ENCODE peak calls at places on chromosomes 6 and 20, in seven cellular contexts. One of them, this sample, is unnamed.

GRCh38 chr6:65182681-65183080 is 524.3 kb downstream of the EYS start:
- DNase-seq in GOT3: no peak
- DNase-seq in H54: no peak
- DNase-seq in stimulated activated CD8-positive, alpha-beta memory T cell treated with anti-CD3 and anti-CD28 coated beads, Interleukin-15, amount 100 ng/mL, for 4 hours: no peak
- DNase-seq in AG09319: no peak
- DNase-seq in amygdala: no peak
- DNase-seq in kidney tubule cell: peak
- DNase-seq in this sample: no peak

GRCh38 chr20:50229156-50229605 is 38.6 kb downstream of the CEBPB start:
- DNase-seq in stimulated activated CD8-positive, alpha-beta memory T cell treated with anti-CD3 and anti-CD28 coated beads, Interleukin-15, amount 100 ng/mL, for 4 hours: no peak
- DNase-seq in kidney tubule cell: no peak
- DNase-seq in amygdala: no peak
- DNase-seq in H54: no peak
- DNase-seq in GOT3: no peak
- DNase-seq in AG09319: no peak
- DNase-seq in this sample: no peak

GRCh38 chr20:5845686-5846651 is 95.8 kb downstream of the SHLD1 start:
- DNase-seq in AG09319: no peak
- DNase-seq in H54: no peak
- DNase-seq in stimulated activated CD8-positive, alpha-beta memory T cell treated with anti-CD3 and anti-CD28 coated beads, Interleukin-15, amount 100 ng/mL, for 4 hours: no peak
- DNase-seq in GOT3: no peak
- DNase-seq in kidney tubule cell: no peak
- DNase-seq in amygdala: no peak
- DNase-seq in this sample: no peak

GRCh38 chr6:4055420-4056041 is 23.4 kb downstream of the FAM217A start:
- DNase-seq in amygdala: no peak
- DNase-seq in AG09319: peak
- DNase-seq in GOT3: no peak
- DNase-seq in kidney tubule cell: peak
- DNase-seq in H54: peak
- DNase-seq in stimulated activated CD8-positive, alpha-beta memory T cell treated with anti-CD3 and anti-CD28 coated beads, Interleukin-15, amount 100 ng/mL, for 4 hours: no peak
- DNase-seq in this sample: peak

GRCh38 chr6:167475947-167476346 is 151.1 kb downstream of the TTLL2 start:
- DNase-seq in amygdala: no peak
- DNase-seq in AG09319: no peak
- DNase-seq in stimulated activated CD8-positive, alpha-beta memory T cell treated with anti-CD3 and anti-CD28 coated beads, Interleukin-15, amount 100 ng/mL, for 4 hours: no peak
- DNase-seq in kidney tubule cell: no peak
- DNase-seq in GOT3: no peak
- DNase-seq in H54: no peak
- DNase-seq in this sample: no peak

GRCh38 chr20:44112889-44113641 is 73.9 kb downstream of the JPH2 start:
- DNase-seq in GOT3: no peak
- DNase-seq in amygdala: no peak
- DNase-seq in kidney tubule cell: no peak
- DNase-seq in AG09319: no peak
- DNase-seq in H54: no peak
- DNase-seq in stimulated activated CD8-positive, alpha-beta memory T cell treated with anti-CD3 and anti-CD28 coated beads, Interleukin-15, amount 100 ng/mL, for 4 hours: no peak
- DNase-seq in this sample: no peak

GRCh38 chr6:135936606-135937005 is 85.1 kb downstream of the PDE7B start:
- DNase-seq in kidney tubule cell: peak
- DNase-seq in H54: peak
- DNase-seq in AG09319: peak
- DNase-seq in stimulated activated CD8-positive, alpha-beta memory T cell treated with anti-CD3 and anti-CD28 coated beads, Interleukin-15, amount 100 ng/mL, for 4 hours: no peak
- DNase-seq in amygdala: no peak
- DNase-seq in GOT3: no peak
- DNase-seq in this sample: peak

GRCh38 chr6:70180904-70181599 is 121.8 kb downstream of the COL9A1 start:
- DNase-seq in amygdala: no peak
- DNase-seq in GOT3: no peak
- DNase-seq in H54: no peak
- DNase-seq in stimulated activated CD8-positive, alpha-beta memory T cell treated with anti-CD3 and anti-CD28 coated beads, Interleukin-15, amount 100 ng/mL, for 4 hours: no peak
- DNase-seq in AG09319: no peak
- DNase-seq in kidney tubule cell: peak
- DNase-seq in this sample: no peak

GRCh38 chr6:163173741-163174140 is 240.8 kb upstream of the QKI start:
- DNase-seq in AG09319: no peak
- DNase-seq in GOT3: no peak
- DNase-seq in kidney tubule cell: no peak
- DNase-seq in amygdala: no peak
- DNase-seq in stimulated activated CD8-positive, alpha-beta memory T cell treated with anti-CD3 and anti-CD28 coated beads, Interleukin-15, amount 100 ng/mL, for 4 hours: no peak
- DNase-seq in H54: no peak
- DNase-seq in this sample: no peak

GRCh38 chr20:1134355-1134754 is 16.0 kb downstream of the PSMF1 start:
- DNase-seq in stimulated activated CD8-positive, alpha-beta memory T cell treated with anti-CD3 and anti-CD28 coated beads, Interleukin-15, amount 100 ng/mL, for 4 hours: no peak
- DNase-seq in H54: no peak
- DNase-seq in amygdala: no peak
- DNase-seq in AG09319: no peak
- DNase-seq in kidney tubule cell: no peak
- DNase-seq in GOT3: no peak
- DNase-seq in this sample: no peak

GRCh38 chr20:62161347-62161746 is 17.8 kb downstream of the SS18L1 start:
- DNase-seq in kidney tubule cell: peak
- DNase-seq in stimulated activated CD8-positive, alpha-beta memory T cell treated with anti-CD3 and anti-CD28 coated beads, Interleukin-15, amount 100 ng/mL, for 4 hours: no peak
- DNase-seq in H54: peak
- DNase-seq in amygdala: no peak
- DNase-seq in AG09319: no peak
- DNase-seq in GOT3: no peak
- DNase-seq in this sample: peak

GRCh38 chr6:33490198-33490597 is 35.8 kb downstream of the ZBTB9 start:
- DNase-seq in AG09319: no peak
- DNase-seq in H54: no peak
- DNase-seq in stimulated activated CD8-positive, alpha-beta memory T cell treated with anti-CD3 and anti-CD28 coated beads, Interleukin-15, amount 100 ng/mL, for 4 hours: no peak
- DNase-seq in kidney tubule cell: peak
- DNase-seq in GOT3: no peak
- DNase-seq in amygdala: no peak
- DNase-seq in this sample: peak

GRCh38 chr20:38460040-38460623 is 12.5 kb upstream of the RALGAPB start:
- DNase-seq in H54: peak
- DNase-seq in AG09319: no peak
- DNase-seq in GOT3: no peak
- DNase-seq in amygdala: no peak
- DNase-seq in kidney tubule cell: peak
- DNase-seq in stimulated activated CD8-positive, alpha-beta memory T cell treated with anti-CD3 and anti-CD28 coated beads, Interleukin-15, amount 100 ng/mL, for 4 hours: no peak
- DNase-seq in this sample: peak

GRCh38 chr20:34015401-34016335 is 22.0 kb downstream of the RALY start:
- DNase-seq in GOT3: no peak
- DNase-seq in kidney tubule cell: peak
- DNase-seq in H54: no peak
- DNase-seq in amygdala: no peak
- DNase-seq in stimulated activated CD8-positive, alpha-beta memory T cell treated with anti-CD3 and anti-CD28 coated beads, Interleukin-15, amount 100 ng/mL, for 4 hours: no peak
- DNase-seq in AG09319: no peak
- DNase-seq in this sample: peak

GRCh38 chr6:101268541-101268940 is 125.0 kb upstream of the GRIK2 start:
- DNase-seq in stimulated activated CD8-positive, alpha-beta memory T cell treated with anti-CD3 and anti-CD28 coated beads, Interleukin-15, amount 100 ng/mL, for 4 hours: no peak
- DNase-seq in H54: no peak
- DNase-seq in amygdala: no peak
- DNase-seq in AG09319: no peak
- DNase-seq in GOT3: no peak
- DNase-seq in kidney tubule cell: no peak
- DNase-seq in this sample: peak